ENCODE peak calls at places on chromosome 6, in eight cellular contexts. One of them, this sample, is unnamed.

GRCh38 chr6:135537782-135538301 is 40.3 kb upstream of the AHI1 start:
- DNase-seq in neural crest cell: no peak
- DNase-seq in EH: peak
- DNase-seq in frontal cortex: no peak
- DNase-seq in endothelial cell: no peak
- DNase-seq in aorta: no peak
- DNase-seq in ureter: no peak
- DNase-seq in NCI-H1436 treated with DMSO at 0.1 percent for 48 hours: no peak
- DNase-seq in this sample: peak

GRCh38 chr6:89291256-89291819 is 23.8 kb downstream of the GABRR2 start:
- DNase-seq in neural crest cell: no peak
- DNase-seq in ureter: no peak
- DNase-seq in endothelial cell: no peak
- DNase-seq in EH: no peak
- DNase-seq in aorta: no peak
- DNase-seq in frontal cortex: no peak
- DNase-seq in NCI-H1436 treated with DMSO at 0.1 percent for 48 hours: no peak
- DNase-seq in this sample: no peak

GRCh38 chr6:161104966-161105365 is 113.4 kb downstream of the MAP3K4 start:
- DNase-seq in NCI-H1436 treated with DMSO at 0.1 percent for 48 hours: no peak
- DNase-seq in aorta: no peak
- DNase-seq in ureter: no peak
- DNase-seq in EH: peak
- DNase-seq in endothelial cell: no peak
- DNase-seq in neural crest cell: no peak
- DNase-seq in frontal cortex: no peak
- DNase-seq in this sample: no peak

GRCh38 chr6:16653226-16653625 is 108.0 kb downstream of the ATXN1 start:
- DNase-seq in aorta: no peak
- DNase-seq in frontal cortex: no peak
- DNase-seq in NCI-H1436 treated with DMSO at 0.1 percent for 48 hours: no peak
- DNase-seq in EH: no peak
- DNase-seq in ureter: no peak
- DNase-seq in neural crest cell: no peak
- DNase-seq in endothelial cell: no peak
- DNase-seq in this sample: no peak

GRCh38 chr6:29649701-29650673 is 6.9 kb upstream of the MOG start:
- DNase-seq in neural crest cell: peak
- DNase-seq in endothelial cell: peak
- DNase-seq in NCI-H1436 treated with DMSO at 0.1 percent for 48 hours: peak
- DNase-seq in EH: peak
- DNase-seq in aorta: peak
- DNase-seq in frontal cortex: peak
- DNase-seq in ureter: peak
- DNase-seq in this sample: peak

GRCh38 chr6:7978736-7979135 is 68.1 kb upstream of the TXNDC5 start:
- DNase-seq in EH: no peak
- DNase-seq in neural crest cell: no peak
- DNase-seq in NCI-H1436 treated with DMSO at 0.1 percent for 48 hours: no peak
- DNase-seq in endothelial cell: no peak
- DNase-seq in aorta: no peak
- DNase-seq in frontal cortex: no peak
- DNase-seq in ureter: no peak
- DNase-seq in this sample: no peak

GRCh38 chr6:138226011-138226410 is 7.7 kb upstream of the PBOV1 start:
- DNase-seq in aorta: no peak
- DNase-seq in endothelial cell: no peak
- DNase-seq in EH: no peak
- DNase-seq in ureter: no peak
- DNase-seq in neural crest cell: no peak
- DNase-seq in NCI-H1436 treated with DMSO at 0.1 percent for 48 hours: no peak
- DNase-seq in frontal cortex: no peak
- DNase-seq in this sample: no peak

GRCh38 chr6:89281779-89282246 is 33.3 kb downstream of the GABRR2 start:
- DNase-seq in endothelial cell: peak
- DNase-seq in NCI-H1436 treated with DMSO at 0.1 percent for 48 hours: no peak
- DNase-seq in ureter: no peak
- DNase-seq in neural crest cell: peak
- DNase-seq in EH: peak
- DNase-seq in frontal cortex: no peak
- DNase-seq in aorta: no peak
- DNase-seq in this sample: peak

This sample was measured in CD8-positive, alpha-beta memory T cell.